ENCODE peak calls at places on chromosomes 11 and 22, in nine cellular contexts. S is HCT116; P is WTC11; T is activated CD4-positive, CD25-positive, alpha-beta regulatory T cell; M is kidney tubule cell; Z is caudate nucleus; O is GM13976; R is esophagus muscularis mucosa; U is T-helper 9 cell. W is an unnamed sample.

GRCh38 chr22:49582671-49583070 is 245.0 kb downstream of the BRD1 start:
- DNase-seq in S (no peak), P (no peak), T (no peak), M (no peak), Z (no peak), O (no peak), R (no peak), U (no peak), W (no peak)

GRCh38 chr11:120180571-120181445 is 30.0 kb upstream of the OAF start:
- DNase-seq in S (no peak), P (no peak), T (no peak), M (peak; percentile 89), Z (no peak), O (peak; percentile 12), R (peak; percentile 90), U (no peak), W (no peak)

GRCh38 chr11:10494636-10495463 is 39.8 kb downstream of the AMPD3 start:
- DNase-seq in S (no peak), P (no peak), T (no peak), M (no peak), Z (no peak), O (peak; percentile 15), R (no peak), U (no peak), W (no peak)

GRCh38 chr11:85062626-85063025 is 564.5 kb downstream of the DLG2 start:
- DNase-seq in S (no peak), P (no peak), T (no peak), M (no peak), Z (no peak), O (no peak), R (no peak), U (no peak), W (no peak)

GRCh38 chr11:86064236-86064803 is 4.6 kb downstream of the PICALM start:
- DNase-seq in S (no peak), P (no peak), T (no peak), M (peak; percentile 62), Z (no peak), O (no peak), R (no peak), U (no peak), W (no peak)

GRCh38 chr22:46534177-46534776 is 3.1 kb downstream of the CELSR1 start:
- DNase-seq in S (no peak), P (no peak), T (no peak), M (no peak), Z (no peak), O (no peak), R (no peak), U (no peak), W (no peak)

GRCh38 chr11:20087118-20087521 is 73.2 kb downstream of the DBX1 start:
- DNase-seq in S (no peak), P (no peak), T (no peak), M (no peak), Z (no peak), O (no peak), R (no peak), U (no peak), W (no peak)

GRCh38 chr11:116420770-116421528 is 351.8 kb downstream of the BUD13 start:
- DNase-seq in S (peak; percentile 10), P (no peak), T (no peak), M (peak; percentile 45), Z (no peak), O (no peak), R (no peak), U (no peak), W (no peak)

GRCh38 chr22:38452373-38453064 is 2.5 kb downstream of the KCNJ4 start:
- DNase-seq in S (no peak), P (no peak), T (no peak), M (no peak), Z (peak; percentile 55), O (no peak), R (no peak), U (no peak), W (no peak)

GRCh38 chr11:82718307-82718706 is 15.4 kb downstream of the FAM181B start:
- DNase-seq in S (peak; percentile 19), P (peak; percentile 34), T (no peak), M (peak; percentile 53), Z (peak; percentile 54), O (peak; percentile 48), R (no peak), U (no peak), W (no peak)

GRCh38 chr11:122706261-122706660 is 50.7 kb downstream of the UBASH3B start:
- DNase-seq in S (no peak), P (no peak), T (no peak), M (peak; percentile 43), Z (no peak), O (no peak), R (no peak), U (no peak), W (no peak)

GRCh38 chr11:130211781-130212401 is 52.3 kb downstream of the ST14 start:
- DNase-seq in S (no peak), P (peak; percentile 9), T (no peak), M (no peak), Z (no peak), O (peak; percentile 24), R (peak; percentile 66), U (no peak), W (no peak)

GRCh38 chr11:116707250-116707649 is 65.5 kb downstream of the BUD13 start:
- DNase-seq in S (no peak), P (no peak), T (no peak), M (peak; percentile 10), Z (no peak), O (no peak), R (no peak), U (no peak), W (no peak)

GRCh38 chr22:42330953-42331525 is 60.6 kb upstream of the TCF20 start:
- DNase-seq in S (no peak), P (no peak), T (no peak), M (no peak), Z (no peak), O (no peak), R (no peak), U (no peak), W (no peak)

GRCh38 chr11:117837070-117837776 is 12.7 kb upstream of the FXYD2 start:
- DNase-seq in S (no peak), P (no peak), T (no peak), M (peak; percentile 59), Z (no peak), O (no peak), R (no peak), U (no peak), W (no peak)

GRCh38 chr11:37929100-37929649 is 1331.1 kb upstream of the RAG2 start:
- DNase-seq in S (no peak), P (no peak), T (no peak), M (no peak), Z (no peak), O (no peak), R (no peak), U (no peak), W (no peak)

GRCh38 chr22:24240381-24240780 is 4.5 kb downstream of the GGT5 start:
- DNase-seq in S (no peak), P (no peak), T (no peak), M (no peak), Z (no peak), O (no peak), R (no peak), U (no peak), W (no peak)

GRCh38 chr11:131038597-131038996 is 122.3 kb upstream of the SNX19 start:
- DNase-seq in S (no peak), P (no peak), T (no peak), M (peak; percentile 12), Z (no peak), O (peak; percentile 38), R (peak; percentile 60), U (no peak), W (no peak)

GRCh38 chr11:56103210-56103737 is at the start of gene OR8H2:
- DNase-seq in S (no peak), P (no peak), T (no peak), M (no peak), Z (no peak), O (no peak), R (no peak), U (no peak), W (no peak)

GRCh38 chr11:126842038-126842437 is 158.5 kb downstream of the KIRREL3 start:
- DNase-seq in S (no peak), P (no peak), T (no peak), M (peak; percentile 79), Z (no peak), O (no peak), R (no peak), U (no peak), W (no peak)

GRCh38 chr11:94129505-94130335 is 1.1 kb downstream of the PANX1 start:
- DNase-seq in S (peak; percentile 56), P (peak; percentile 69), T (peak; percentile 15), M (peak; percentile 30), Z (no peak), O (no peak), R (peak; percentile 89), U (no peak), W (no peak)

GRCh38 chr11:119727523-119728081 is 1.4 kb downstream of the NECTIN1 start:
- DNase-seq in S (no peak), P (peak; percentile 47), T (no peak), M (peak; percentile 24), Z (no peak), O (peak; percentile 77), R (no peak), U (no peak), W (peak; percentile 26)

GRCh38 chr22:29470159-29470855 is 9.7 kb upstream of the NEFH start:
- DNase-seq in S (peak; percentile 62), P (peak; percentile 95), T (peak; percentile 46), M (peak; percentile 71), Z (no peak), O (peak; percentile 91), R (no peak), U (peak; percentile 62), W (peak; percentile 54)

GRCh38 chr22:41742918-41743317 is 43.6 kb downstream of the MEI1 start:
- DNase-seq in S (no peak), P (peak; percentile 36), T (no peak), M (no peak), Z (no peak), O (no peak), R (no peak), U (no peak), W (no peak)

GRCh38 chr22:34851918-34852662 is 213.9 kb upstream of the ISX start:
- DNase-seq in S (no peak), P (no peak), T (no peak), M (peak; percentile 77), Z (no peak), O (no peak), R (peak; percentile 14), U (no peak), W (no peak)

GRCh38 chr11:35178862-35179261 is 39.9 kb downstream of the CD44 start:
- DNase-seq in S (no peak), P (no peak), T (no peak), M (peak; percentile 29), Z (peak; percentile 31), O (no peak), R (no peak), U (no peak), W (no peak)

GRCh38 chr22:16562711-16563554 is 29.7 kb downstream of the CCT8L2 start:
- DNase-seq in S (no peak), P (no peak), T (no peak), M (no peak), Z (no peak), O (no peak), R (no peak), U (no peak), W (no peak)

GRCh38 chr11:61870429-61871039 is 20.8 kb downstream of the FADS3 start:
- DNase-seq in S (no peak), P (no peak), T (no peak), M (no peak), Z (no peak), O (no peak), R (no peak), U (no peak), W (no peak)

GRCh38 chr11:130995266-130995665 is 79.0 kb upstream of the SNX19 start:
- DNase-seq in S (no peak), P (no peak), T (no peak), M (no peak), Z (no peak), O (no peak), R (no peak), U (no peak), W (no peak)

GRCh38 chr22:45031629-45032403 is 22.0 kb upstream of the PHF21B start:
- DNase-seq in S (no peak), P (no peak), T (no peak), M (peak; percentile 30), Z (no peak), O (no peak), R (no peak), U (no peak), W (no peak)

GRCh38 chr22:40206561-40206960 is 28.8 kb downstream of the TNRC6B start:
- DNase-seq in S (no peak), P (no peak), T (no peak), M (no peak), Z (no peak), O (no peak), R (no peak), U (no peak), W (no peak)

W was measured in CD8-positive, alpha-beta memory T cell.